ENCODE peak calls at places on chromosomes 2 and 18, in five cellular contexts. E is NCI-H774, S is AG08396, A is HepG2, G is endothelial cell of umbilical vein. R is an unnamed sample.
A peak's percentile ranks its signal among the peaks of the same experiment; 100 is the strongest.

GRCh38 chr18:3652380-3653262 is 202.6 kb downstream of the TGIF1 start:
- DNase-seq in S (peak; percentile 80), E (no peak), A (peak; percentile 96), G (peak; percentile 97), R (peak; percentile 79)

GRCh38 chr2:54161660-54162059 is 46.2 kb downstream of the ACYP2 start:
- DNase-seq in G (peak; percentile 22), E (no peak), A (no peak), S (no peak), R (no peak)

GRCh38 chr2:48496867-48497266 is 33.1 kb upstream of the STON1 start:
- DNase-seq in S (peak; percentile 25), E (no peak), G (no peak), A (no peak), R (no peak)

GRCh38 chr2:149832256-149832655 is 244.7 kb upstream of the MMADHC start:
- DNase-seq in E (no peak), G (no peak), S (no peak), A (no peak), R (no peak)

GRCh38 chr2:71603851-71604708 is 150.7 kb downstream of the DYSF start:
- DNase-seq in A (no peak), S (no peak), E (no peak), G (no peak), R (no peak)

GRCh38 chr18:55327454-55327853 is 260.5 kb downstream of the TCF4 start:
- DNase-seq in S (no peak), E (no peak), A (no peak), G (no peak), R (no peak)

GRCh38 chr2:25808006-25808383 is 70.3 kb downstream of the ASXL2 start:
- DNase-seq in A (no peak), G (no peak), S (peak; percentile 16), E (no peak), R (no peak)

GRCh38 chr2:191657977-191658376 is 20.0 kb upstream of the NABP1 start:
- DNase-seq in S (peak; percentile 15), A (no peak), G (peak; percentile 82), E (no peak), R (no peak)

GRCh38 chr2:28709101-28709500 is 42.5 kb upstream of the PPP1CB start:
- DNase-seq in G (no peak), E (no peak), A (peak; percentile 53), S (peak; percentile 26), R (no peak)

GRCh38 chr2:109335586-109336266 is 206.7 kb downstream of the SH3RF3 start:
- DNase-seq in G (peak; percentile 42), A (no peak), E (no peak), S (peak; percentile 58), R (no peak)

GRCh38 chr2:75284345-75284744 is 85.0 kb upstream of the TACR1 start:
- DNase-seq in G (no peak), S (no peak), A (no peak), E (no peak), R (no peak)

GRCh38 chr2:41947701-41948396 is 100.0 kb upstream of the PKDCC start:
- DNase-seq in A (no peak), E (no peak), S (no peak), G (no peak), R (no peak)

R was measured in kidney epithelial cell.